ENCODE peak calls at places on chromosomes 5 and 9, in five cellular contexts. D, S, X, M and L are unnamed samples. For H3K4me1, the result is how much of the 10 kb centered on the place peaks cover.

GRCh38 chr5:173740400-173740799 is 124.0 kb upstream of the BOD1 start:
- DNase-seq in M (no peak), D (no peak), S (no peak), X (no peak), L (no peak)

GRCh38 chr9:122827759-122828090 is 663 bp downstream of the PDCL start:
- DNase-seq in M (no peak), S (peak), D (no peak), X (peak), L (no peak)

GRCh38 chr9:112308576-112308975 is 24.8 kb downstream of the PTBP3 start:
- DNase-seq in M (no peak), X (peak), S (peak), D (no peak), L (no peak)

GRCh38 chr5:75610201-75610600 is 1.1 kb upstream of the ANKDD1B start:
- DNase-seq in M (no peak), D (no peak), X (no peak), S (peak), L (no peak)

GRCh38 chr9:72839140-72839539 is 113.7 kb downstream of the ALDH1A1 start:
- DNase-seq in D (no peak), X (peak), S (no peak), M (no peak), L (no peak)

GRCh38 chr9:69376651-69377050 is 51.6 kb downstream of the ENTREP1 start:
- DNase-seq in M (no peak), S (no peak), X (peak), D (no peak), L (no peak)

GRCh38 chr5:73066466-73066865 is 53.9 kb upstream of the TMEM171 start:
- DNase-seq in D (no peak), M (no peak), S (no peak), X (peak), L (no peak)

GRCh38 chr5:42547894-42548293 is 124.7 kb downstream of the GHR start:
- DNase-seq in X (no peak), D (no peak), M (no peak), S (no peak), L (no peak)

GRCh38 chr5:133942589-133943474 is 25.6 kb downstream of the C5orf15 start:
- DNase-seq in X (no peak), D (no peak), S (no peak), M (no peak), L (no peak)

GRCh38 chr5:147512640-147513334 is 2.9 kb upstream of the DPYSL3 start:
- DNase-seq in M (no peak), S (no peak), X (no peak), D (no peak), L (no peak)

GRCh38 chr5:82092-82491 is 9.9 kb upstream of the PLEKHG4B start:
- DNase-seq in D (no peak), S (peak), M (no peak), X (peak), L (no peak)

GRCh38 chr9:3074247-3074646 is 230.4 kb upstream of the PUM3 start:
- DNase-seq in S (peak), M (no peak), X (no peak), D (no peak), L (no peak)

GRCh38 chr5:177457239-177458121 is 10.9 kb downstream of the PRR7 start:
- DNase-seq in D (peak), X (peak), M (peak), S (peak), L (no peak)

GRCh38 chr9:549425-549997 is 292.0 kb upstream of the DMRT1 start:
- DNase-seq in X (no peak), S (no peak), M (no peak), D (no peak), L (no peak)

GRCh38 chr5:115735108-115735998 is 81.1 kb downstream of the CDO1 start:
- DNase-seq in X (no peak), S (peak), M (no peak), D (no peak), L (no peak)

GRCh38 chr5:143059355-143059754 is 289.2 kb downstream of the ARHGAP26 start:
- DNase-seq in M (no peak), X (no peak), S (no peak), D (no peak), L (no peak)
- H3K4me1 ChIP-seq in M (half or more), X (under half), S (under half), D (under half), L (under half)

GRCh38 chr9:136857606-136858412 is 5.7 kb downstream of the MAMDC4 start:
- DNase-seq in X (no peak), D (no peak), S (no peak), M (no peak), L (peak)

GRCh38 chr9:136859821-136860269 is 6.3 kb downstream of the EDF1 start:
- DNase-seq in S (no peak), D (no peak), M (no peak), X (no peak), L (peak)

GRCh38 chr9:136858452-136858843 is 6.3 kb downstream of the MAMDC4 start:
- DNase-seq in X (no peak), S (no peak), D (no peak), M (no peak), L (peak)

GRCh38 chr9:136860529-136860928 is 5.6 kb downstream of the EDF1 start:
- DNase-seq in S (no peak), D (no peak), M (no peak), X (no peak), L (no peak)

GRCh38 chr9:136858844-136859757 is 7.0 kb downstream of the MAMDC4 start:
- DNase-seq in X (no peak), S (no peak), D (no peak), M (peak), L (peak)
- H3K27ac ChIP-seq in X (no peak), S (no peak), D (peak), M (peak), L (peak)

GRCh38 chr9:113502427-113503008 is 39.0 kb downstream of the RGS3 start:
- DNase-seq in X (no peak), M (no peak), D (no peak), S (no peak), L (no peak)
- H3K4me3 ChIP-seq in X (no peak), M (peak), D (peak), S (peak), L (no peak)

GRCh38 chr5:88820581-88820980 is 62.4 kb downstream of the MEF2C start:
- DNase-seq in M (no peak), X (no peak), S (no peak), D (no peak), L (no peak)

GRCh38 chr5:88815048-88815789 is 67.8 kb downstream of the MEF2C start:
- DNase-seq in D (no peak), S (no peak), X (no peak), M (no peak), L (no peak)

GRCh38 chr5:88819332-88819999 is 63.5 kb downstream of the MEF2C start:
- DNase-seq in S (peak), X (no peak), D (no peak), M (no peak), L (no peak)

GRCh38 chr5:88821161-88821560 is 61.8 kb downstream of the MEF2C start:
- DNase-seq in M (no peak), S (no peak), X (no peak), D (no peak), L (no peak)

DNA sequence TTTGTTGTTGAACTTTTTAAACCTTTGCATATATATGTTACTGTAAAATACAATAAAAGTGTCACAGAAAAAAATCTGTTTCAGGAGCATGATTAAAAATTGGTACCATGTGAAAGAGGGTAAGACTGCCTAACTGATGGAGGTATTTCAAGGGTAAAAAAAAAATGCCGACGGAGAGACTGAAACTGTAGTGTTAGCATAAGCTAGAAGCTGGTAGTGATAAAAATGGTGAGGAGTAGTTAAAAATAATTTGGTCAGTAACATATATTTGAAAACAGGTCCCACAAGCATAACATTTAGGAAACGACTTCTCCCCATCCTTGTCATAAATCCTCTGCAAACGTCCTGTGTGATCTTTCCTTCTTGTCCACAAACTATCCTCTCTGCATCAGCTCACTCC is 64.7 kb downstream of the MEF2C start:
- DNase-seq in X (no peak), S (no peak), M (no peak), D (no peak), L (no peak)
- H3K4me1 ChIP-seq in X (under half), S (under half), M (half or more), D (under half), L (under half)

GRCh38 chr5:138353550-138353893 is 1.0 kb downstream of the KDM3B start:
- DNase-seq in M (no peak), S (no peak), D (no peak), X (no peak), L (no peak)
- H3K27ac ChIP-seq in M (peak), S (peak), D (peak), X (peak), L (peak)

GRCh38 chr5:119286516-119287488 is 69.0 kb upstream of the TNFAIP8 start:
- DNase-seq in D (no peak), X (no peak), M (no peak), S (no peak), L (no peak)
- H3K4me3 ChIP-seq in D (no peak), X (no peak), M (no peak), S (no peak), L (no peak)

DNA sequence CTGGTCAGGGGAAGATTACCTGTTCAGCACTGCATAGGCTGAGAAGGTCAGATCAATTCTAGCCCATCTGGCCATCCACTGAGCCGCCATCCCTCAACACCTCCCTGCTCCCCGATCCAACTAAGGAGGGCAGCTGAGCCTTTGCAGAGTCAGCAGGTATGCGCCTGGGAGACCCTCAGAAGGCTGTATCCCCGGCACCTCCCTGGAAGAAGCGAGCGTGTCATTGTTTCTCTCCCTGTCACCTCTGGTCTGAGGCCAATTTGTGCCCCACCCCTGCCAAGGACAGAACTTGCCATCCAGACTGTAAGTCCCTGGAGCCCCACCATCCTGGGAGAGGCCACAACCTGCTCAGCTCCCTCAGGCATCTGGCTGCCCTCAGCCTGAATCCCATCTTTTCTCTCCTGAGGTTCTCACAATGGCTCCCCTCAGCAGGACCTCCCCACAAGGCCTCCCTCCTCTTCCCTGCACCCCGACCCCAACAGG is 2.6 kb downstream of the CLTB start:
- DNase-seq in D (no peak), X (no peak), M (no peak), S (no peak), L (peak)
- H3K4me1 ChIP-seq in D (under half), X (under half), M (half or more), S (under half), L (under half)

DNA sequence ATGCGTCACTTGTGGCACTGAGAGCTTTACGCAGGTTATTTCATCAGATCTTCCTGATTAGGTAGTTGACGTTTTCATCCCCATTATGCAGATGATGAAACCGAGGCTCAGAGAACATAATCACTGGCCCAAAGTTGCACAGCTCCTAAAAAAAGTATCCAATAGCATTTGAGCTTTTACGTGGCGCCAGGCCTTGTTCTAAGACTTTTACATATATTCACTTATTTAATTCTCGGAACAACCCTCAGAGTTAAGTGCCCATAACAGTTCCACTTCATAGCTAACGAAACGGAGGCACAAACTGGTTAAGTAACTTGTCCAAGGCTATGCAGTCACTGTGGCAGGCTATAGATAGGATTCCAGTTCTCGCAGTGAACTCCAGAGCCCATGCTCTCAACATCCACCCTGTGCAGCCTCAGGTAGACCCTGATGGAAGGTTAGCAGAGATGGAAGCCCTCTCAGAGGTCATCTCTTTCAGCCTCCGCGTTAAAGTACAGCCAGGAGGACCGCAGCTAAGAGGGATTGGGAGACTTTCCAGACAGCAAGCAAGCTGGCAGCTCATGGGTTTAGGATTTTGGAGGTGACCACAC is 39.3 kb downstream of the AMBP start:
- DNase-seq in M (no peak), D (peak), X (no peak), S (no peak), L (no peak)
- H3K27ac ChIP-seq in M (no peak), D (no peak), X (no peak), S (peak), L (no peak)